ENCODE peak calls at places on chromosome 3, in eight cellular contexts. Q, R, N, V, W, Z, E and U are unnamed samples.

GRCh38 chr3:168517514-168518071 is 421.9 kb upstream of the GOLIM4 start:
- DNase-seq in Q (no peak), R (no peak), N (no peak), V (no peak), W (peak), Z (no peak), E (peak), U (no peak)

GRCh38 chr3:179768080-179768479 is 115.2 kb downstream of the USP13 start:
- DNase-seq in Q (peak), R (peak), N (peak), V (no peak), W (peak), Z (no peak), E (peak), U (no peak)

GRCh38 chr3:179108091-179108490 is 36.5 kb upstream of the ZMAT3 start:
- DNase-seq in Q (peak), R (no peak), N (no peak), V (no peak), W (no peak), Z (no peak), E (no peak), U (no peak)

GRCh38 chr3:69926385-69926784 is 73.1 kb upstream of the SAMMSON start:
- DNase-seq in Q (no peak), R (no peak), N (no peak), V (no peak), W (no peak), Z (no peak), E (no peak), U (no peak)

GRCh38 chr3:140731440-140732119 is 53.7 kb downstream of the TRIM42 start:
- DNase-seq in Q (no peak), R (no peak), N (no peak), V (no peak), W (no peak), Z (no peak), E (no peak), U (no peak)

GRCh38 chr3:179713643-179714090 is 60.8 kb downstream of the USP13 start:
- DNase-seq in Q (peak), R (no peak), N (no peak), V (no peak), W (no peak), Z (no peak), E (no peak), U (no peak)

GRCh38 chr3:118970819-118971218 is 63.8 kb downstream of the IGSF11 start:
- DNase-seq in Q (no peak), R (no peak), N (no peak), V (no peak), W (no peak), Z (no peak), E (no peak), U (no peak)

GRCh38 chr3:30689202-30689641 is 82.8 kb downstream of the TGFBR2 start:
- DNase-seq in Q (peak), R (no peak), N (no peak), V (no peak), W (peak), Z (no peak), E (peak), U (no peak)

DNA sequence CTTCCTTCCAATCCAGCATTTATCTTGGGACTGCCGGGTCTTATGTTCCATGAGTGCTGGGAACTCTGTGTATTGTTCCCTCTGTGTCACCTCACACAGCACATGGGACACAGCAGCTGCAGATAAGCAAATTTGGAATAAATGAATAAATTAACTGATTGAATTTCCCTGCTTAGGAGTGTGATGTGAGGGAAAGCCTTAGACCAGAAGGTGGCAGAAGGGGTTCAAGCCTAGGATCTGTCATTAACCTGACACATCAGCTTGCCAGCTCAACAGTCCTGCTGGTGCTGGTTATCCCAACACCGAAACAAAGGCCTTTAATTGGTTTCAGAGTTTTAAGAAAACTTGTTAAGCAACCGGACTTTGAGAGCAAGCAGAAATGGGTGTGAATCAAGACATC is 114.4 kb downstream of the OXSM start:
- DNase-seq in Q (no peak), R (no peak), N (no peak), V (no peak), W (no peak), Z (no peak), E (no peak), U (no peak)
- TF ChIP-seq CTCF in Q (no peak), R (peak), N (no peak), V (peak), W (peak), Z (peak), E (no peak), U (no peak)

GRCh38 chr3:46880884-46881818 is 3.6 kb downstream of the PTH1R start:
- DNase-seq in Q (no peak), R (no peak), N (no peak), V (no peak), W (no peak), Z (no peak), E (no peak), U (no peak)

GRCh38 chr3:46884427-46884826 is 6.9 kb downstream of the PTH1R start:
- DNase-seq in Q (no peak), R (no peak), N (no peak), V (no peak), W (no peak), Z (no peak), E (no peak), U (no peak)

GRCh38 chr3:46881819-46882376 is 4.4 kb downstream of the PTH1R start:
- DNase-seq in Q (peak), R (no peak), N (no peak), V (no peak), W (peak), Z (no peak), E (no peak), U (peak)

GRCh38 chr3:46883252-46884185 is 6.0 kb downstream of the PTH1R start:
- DNase-seq in Q (peak), R (peak), N (no peak), V (no peak), W (peak), Z (no peak), E (no peak), U (peak)

DNA sequence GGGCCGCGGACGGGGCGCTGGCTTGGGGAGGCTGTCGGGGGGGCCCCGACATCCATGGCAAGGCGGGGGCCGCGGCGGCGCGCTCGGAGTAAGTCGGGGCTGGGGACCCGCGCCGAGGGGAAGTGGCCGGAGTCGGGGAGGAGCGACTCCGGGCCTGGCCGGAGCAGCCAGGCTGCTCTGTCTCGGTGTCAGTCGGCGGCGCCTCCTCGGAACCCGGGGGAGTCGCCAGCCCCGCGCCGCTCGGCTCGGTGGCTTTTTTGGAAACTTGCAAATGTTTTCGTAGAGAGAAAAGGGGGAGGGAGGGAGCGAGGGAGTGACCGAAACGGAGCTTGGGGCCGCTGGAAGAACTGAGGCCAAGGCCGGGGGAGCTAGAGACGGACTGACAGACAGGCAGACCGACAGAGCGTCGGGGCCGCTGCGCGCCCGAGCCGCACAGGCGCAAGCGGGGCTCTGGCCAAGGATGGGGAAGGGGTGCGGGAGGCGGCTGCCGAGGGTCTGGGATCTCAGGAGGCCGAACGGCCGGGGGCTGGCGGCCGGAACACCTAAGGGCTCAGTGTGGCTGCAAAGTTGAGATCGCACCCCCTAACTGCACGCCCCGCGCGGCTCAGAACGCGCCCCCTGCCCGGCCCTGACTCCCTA is 5.0 kb downstream of the PTH1R start:
- DNase-seq in Q (peak), R (peak), N (no peak), V (no peak), W (peak), Z (no peak), E (no peak), U (no peak)
- TF ChIP-seq CTCF in Q (no peak), R (no peak), N (no peak), V (no peak), W (no peak), Z (no peak), E (no peak), U (no peak)

GRCh38 chr3:184230603-184231528 is 1.5 kb downstream of the VWA5B2 start:
- DNase-seq in Q (no peak), R (no peak), N (no peak), V (no peak), W (no peak), Z (no peak), E (peak), U (no peak)

GRCh38 chr3:184229424-184230080 is at the start of gene VWA5B2:
- DNase-seq in Q (peak), R (peak), N (no peak), V (no peak), W (peak), Z (no peak), E (peak), U (peak)

GRCh38 chr3:184230081-184230602 is 757 bp downstream of the VWA5B2 start:
- DNase-seq in Q (no peak), R (peak), N (no peak), V (no peak), W (peak), Z (no peak), E (peak), U (no peak)

GRCh38 chr3:184227481-184227935 is 1.9 kb upstream of the VWA5B2 start:
- DNase-seq in Q (peak), R (no peak), N (no peak), V (no peak), W (no peak), Z (peak), E (peak), U (no peak)

GRCh38 chr3:184228376-184229137 is 828 bp upstream of the VWA5B2 start:
- DNase-seq in Q (no peak), R (no peak), N (no peak), V (no peak), W (no peak), Z (no peak), E (no peak), U (no peak)
- TF ChIP-seq CTCF in Q (no peak), R (no peak), N (no peak), V (no peak), W (no peak), Z (no peak), E (no peak), U (no peak)

GRCh38 chr3:146589899-146590508 is 15.1 kb downstream of the PLSCR5 start:
- DNase-seq in Q (peak), R (no peak), N (no peak), V (no peak), W (peak), Z (peak), E (peak), U (no peak)
- TF ChIP-seq CTCF in Q (peak), R (peak), N (peak), V (peak), W (peak), Z (peak), E (peak), U (peak)

DNA sequence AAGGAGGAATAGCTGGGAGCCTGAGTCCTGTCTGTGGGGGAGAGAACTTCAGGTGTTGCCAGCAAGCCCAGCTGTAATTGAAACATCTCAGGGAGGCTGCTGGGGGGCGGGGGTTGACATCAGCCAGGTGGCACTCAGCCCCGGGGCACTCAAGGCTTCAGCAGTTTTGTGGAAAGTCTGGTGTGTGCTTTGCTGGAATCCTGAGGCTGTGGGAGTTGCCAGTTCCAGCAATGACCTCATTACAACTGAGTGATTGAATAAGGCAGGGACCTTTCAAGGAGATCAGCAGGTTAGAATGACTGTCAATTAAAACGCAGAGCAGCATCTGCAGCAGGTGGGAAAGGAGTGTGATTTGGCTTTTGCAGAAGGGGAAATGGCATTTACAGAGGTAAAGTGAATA is 75.7 kb downstream of the FAM43A start:
- DNase-seq in Q (no peak), R (no peak), N (no peak), V (no peak), W (no peak), Z (no peak), E (no peak), U (no peak)
- TF ChIP-seq CTCF in Q (no peak), R (no peak), N (no peak), V (no peak), W (no peak), Z (no peak), E (no peak), U (no peak)

DNA sequence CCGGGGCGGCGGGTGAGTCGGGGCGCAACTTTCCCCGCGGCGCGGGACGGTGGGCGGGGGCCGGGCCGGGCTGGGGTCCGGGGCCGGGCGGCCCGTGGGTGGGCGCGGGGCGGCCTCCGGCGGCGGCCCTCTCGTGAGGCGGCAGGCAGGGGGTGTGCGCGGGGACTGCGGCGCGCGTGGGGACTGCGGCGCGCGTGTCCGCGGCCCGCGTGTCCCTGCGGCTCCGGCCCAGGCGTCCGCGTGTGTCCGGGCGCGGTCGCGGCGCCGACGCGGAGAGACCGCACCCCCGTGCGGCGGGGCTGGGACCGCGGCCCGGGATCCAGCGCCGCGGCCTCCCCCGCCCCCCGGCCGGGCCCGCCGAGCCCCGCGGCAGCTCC is 349 bp downstream of the PLXNA1 start:
- DNase-seq in Q (no peak), R (no peak), N (no peak), V (no peak), W (peak), Z (no peak), E (no peak), U (no peak)
- TF ChIP-seq CTCF in Q (no peak), R (no peak), N (no peak), V (no peak), W (no peak), Z (no peak), E (no peak), U (no peak)

GRCh38 chr3:191217331-191217730 is 18.3 kb downstream of the OSTN start:
- DNase-seq in Q (no peak), R (no peak), N (no peak), V (no peak), W (no peak), Z (no peak), E (no peak), U (no peak)

GRCh38 chr3:191216510-191216909 is 17.5 kb downstream of the OSTN start:
- DNase-seq in Q (no peak), R (no peak), N (no peak), V (no peak), W (no peak), Z (no peak), E (no peak), U (no peak)

DNA sequence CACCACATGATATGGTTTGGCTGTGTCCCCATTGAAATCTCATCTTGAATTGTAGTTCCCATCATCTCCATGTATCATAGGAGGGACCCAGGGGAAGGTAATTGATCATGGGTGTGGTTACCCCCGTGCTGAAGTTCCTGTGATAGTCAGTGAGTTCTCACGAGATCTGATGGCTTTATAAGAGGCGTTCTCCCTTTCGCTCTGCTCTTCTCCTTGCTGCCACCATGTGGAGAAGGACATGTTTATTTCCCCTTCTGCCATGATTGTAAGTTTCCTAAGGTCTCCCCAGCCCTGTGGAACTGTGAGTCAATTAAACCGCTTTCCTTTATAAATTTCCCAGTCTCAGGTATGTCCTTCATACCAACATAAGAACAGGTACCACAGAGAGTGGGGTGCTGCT is 21.9 kb downstream of the OSTN start:
- DNase-seq in Q (no peak), R (no peak), N (no peak), V (no peak), W (no peak), Z (no peak), E (no peak), U (no peak)
- TF ChIP-seq CTCF in Q (no peak), R (no peak), N (peak), V (no peak), W (no peak), Z (peak), E (no peak), U (no peak)